ENCODE peak calls at places on chromosomes 4 and X, in eight cellular contexts. One of them, this sample, is unnamed. For H3K4me1, the result is how much of the 10 kb centered on the place peaks cover.

GRCh38 chr4:125011646-125012045 is 299.1 kb upstream of the ANKRD50 start:
- DNase-seq in PC-3: no peak
- DNase-seq in endodermal cell: no peak
- DNase-seq in CD4-positive, CD25-positive, alpha-beta regulatory T cell: no peak
- DNase-seq in right lobe of liver: no peak
- DNase-seq in IMR-90: peak
- DNase-seq in right cardiac atrium: no peak
- DNase-seq in suprapubic skin: no peak
- DNase-seq in this sample: no peak

GRCh38 chr4:149176019-149176418 is 639.6 kb downstream of the IQCM start:
- DNase-seq in IMR-90: no peak
- DNase-seq in right lobe of liver: no peak
- DNase-seq in endodermal cell: peak
- DNase-seq in CD4-positive, CD25-positive, alpha-beta regulatory T cell: peak
- DNase-seq in right cardiac atrium: no peak
- DNase-seq in PC-3: peak
- DNase-seq in suprapubic skin: no peak
- DNase-seq in this sample: no peak

GRCh38 chrX:24718771-24719170 is 25.1 kb downstream of the POLA1 start:
- DNase-seq in suprapubic skin: no peak
- DNase-seq in right cardiac atrium: no peak
- DNase-seq in PC-3: no peak
- DNase-seq in right lobe of liver: no peak
- DNase-seq in endodermal cell: no peak
- DNase-seq in CD4-positive, CD25-positive, alpha-beta regulatory T cell: no peak
- DNase-seq in IMR-90: no peak
- DNase-seq in this sample: no peak

GRCh38 chrX:69065451-69065850 is 99.8 kb downstream of the PJA1 start:
- DNase-seq in right cardiac atrium: no peak
- DNase-seq in right lobe of liver: no peak
- DNase-seq in CD4-positive, CD25-positive, alpha-beta regulatory T cell: no peak
- DNase-seq in endodermal cell: peak
- DNase-seq in PC-3: peak
- DNase-seq in IMR-90: peak
- DNase-seq in suprapubic skin: peak
- DNase-seq in this sample: no peak

GRCh38 chr4:150363721-150364688 is 217.9 kb upstream of the MAB21L2 start:
- DNase-seq in right cardiac atrium: no peak
- DNase-seq in PC-3: no peak
- DNase-seq in right lobe of liver: no peak
- DNase-seq in CD4-positive, CD25-positive, alpha-beta regulatory T cell: peak
- DNase-seq in IMR-90: no peak
- DNase-seq in endodermal cell: no peak
- DNase-seq in suprapubic skin: no peak
- DNase-seq in this sample: no peak

GRCh38 chr4:146488495-146489174 is 33.1 kb downstream of the SLC10A7 start:
- DNase-seq in endodermal cell: no peak
- DNase-seq in suprapubic skin: no peak
- DNase-seq in IMR-90: peak
- DNase-seq in right lobe of liver: no peak
- DNase-seq in PC-3: no peak
- DNase-seq in right cardiac atrium: no peak
- DNase-seq in CD4-positive, CD25-positive, alpha-beta regulatory T cell: no peak
- DNase-seq in this sample: no peak

GRCh38 chr4:48184891-48185290 is 50.8 kb upstream of the TXK start:
- DNase-seq in IMR-90: peak
- DNase-seq in endodermal cell: no peak
- DNase-seq in CD4-positive, CD25-positive, alpha-beta regulatory T cell: no peak
- DNase-seq in right cardiac atrium: no peak
- DNase-seq in suprapubic skin: no peak
- DNase-seq in PC-3: no peak
- DNase-seq in right lobe of liver: no peak
- DNase-seq in this sample: no peak

GRCh38 chr4:153110739-153111138 is 93.5 kb upstream of the TRIM2 start:
- DNase-seq in CD4-positive, CD25-positive, alpha-beta regulatory T cell: no peak
- DNase-seq in PC-3: no peak
- DNase-seq in right cardiac atrium: no peak
- DNase-seq in suprapubic skin: no peak
- DNase-seq in right lobe of liver: no peak
- DNase-seq in IMR-90: no peak
- DNase-seq in endodermal cell: no peak
- DNase-seq in this sample: no peak

GRCh38 chrX:12974797-12975669 is at the start of gene TMSB4X:
- DNase-seq in PC-3: peak
- DNase-seq in right cardiac atrium: peak
- DNase-seq in IMR-90: peak
- DNase-seq in suprapubic skin: peak
- DNase-seq in right lobe of liver: peak
- DNase-seq in endodermal cell: peak
- DNase-seq in CD4-positive, CD25-positive, alpha-beta regulatory T cell: peak
- DNase-seq in this sample: peak

GRCh38 chrX:12973561-12974216 is 1.2 kb upstream of the TMSB4X start:
- DNase-seq in suprapubic skin: peak
- DNase-seq in right cardiac atrium: no peak
- DNase-seq in IMR-90: no peak
- DNase-seq in endodermal cell: peak
- DNase-seq in PC-3: no peak
- DNase-seq in CD4-positive, CD25-positive, alpha-beta regulatory T cell: peak
- DNase-seq in right lobe of liver: peak
- DNase-seq in this sample: no peak

GRCh38 chrX:12975999-12976558 is 1.2 kb downstream of the TMSB4X start:
- DNase-seq in endodermal cell: peak
- DNase-seq in PC-3: peak
- DNase-seq in CD4-positive, CD25-positive, alpha-beta regulatory T cell: peak
- DNase-seq in suprapubic skin: peak
- DNase-seq in right lobe of liver: peak
- DNase-seq in right cardiac atrium: peak
- DNase-seq in IMR-90: peak
- DNase-seq in this sample: peak

GRCh38 chrX:12974217-12974796 is 603 bp upstream of the TMSB4X start:
- DNase-seq in right lobe of liver: peak
- DNase-seq in IMR-90: peak
- DNase-seq in CD4-positive, CD25-positive, alpha-beta regulatory T cell: no peak
- DNase-seq in suprapubic skin: peak
- DNase-seq in endodermal cell: peak
- DNase-seq in right cardiac atrium: peak
- DNase-seq in PC-3: peak
- DNase-seq in this sample: peak

DNA sequence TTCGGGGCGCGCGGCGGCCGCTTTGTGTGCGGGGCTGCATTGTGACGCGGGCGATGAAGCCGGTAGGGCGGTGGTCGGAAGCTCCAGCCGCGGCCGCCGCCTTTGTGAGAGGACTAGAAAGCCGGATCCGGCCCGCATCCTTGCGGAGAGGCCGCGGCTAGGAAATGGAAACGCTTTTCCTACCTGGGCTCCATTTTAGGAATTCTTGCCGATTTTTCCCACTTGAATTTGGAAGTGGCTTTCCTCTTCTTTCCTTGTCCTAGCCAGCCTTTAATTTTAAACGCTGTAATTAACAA is 708 bp downstream of the TMSB4X start:
- DNase-seq in right cardiac atrium: peak
- DNase-seq in IMR-90: no peak
- DNase-seq in suprapubic skin: no peak
- DNase-seq in endodermal cell: no peak
- DNase-seq in right lobe of liver: no peak
- DNase-seq in PC-3: peak
- DNase-seq in CD4-positive, CD25-positive, alpha-beta regulatory T cell: no peak
- DNase-seq in this sample: no peak
- H3K4me1 ChIP-seq in right cardiac atrium: under half
- H3K4me1 ChIP-seq in IMR-90: under half
- H3K4me1 ChIP-seq in suprapubic skin: under half
- H3K4me1 ChIP-seq in endodermal cell: under half
- H3K4me1 ChIP-seq in right lobe of liver: under half
- H3K4me1 ChIP-seq in PC-3: under half
- H3K4me1 ChIP-seq in CD4-positive, CD25-positive, alpha-beta regulatory T cell: under half
- H3K4me1 ChIP-seq in this sample: under half

GRCh38 chr4:118774321-118774720 is 61.6 kb downstream of the SEC24D start:
- DNase-seq in right lobe of liver: no peak
- DNase-seq in IMR-90: no peak
- DNase-seq in endodermal cell: no peak
- DNase-seq in PC-3: no peak
- DNase-seq in CD4-positive, CD25-positive, alpha-beta regulatory T cell: no peak
- DNase-seq in suprapubic skin: no peak
- DNase-seq in right cardiac atrium: no peak
- DNase-seq in this sample: no peak

GRCh38 chr4:118770741-118771187 is 65.2 kb downstream of the SEC24D start:
- DNase-seq in IMR-90: peak
- DNase-seq in endodermal cell: no peak
- DNase-seq in right cardiac atrium: no peak
- DNase-seq in CD4-positive, CD25-positive, alpha-beta regulatory T cell: no peak
- DNase-seq in right lobe of liver: no peak
- DNase-seq in suprapubic skin: no peak
- DNase-seq in PC-3: no peak
- DNase-seq in this sample: no peak

GRCh38 chr4:118773082-118773792 is 62.7 kb downstream of the SEC24D start:
- DNase-seq in PC-3: no peak
- DNase-seq in IMR-90: no peak
- DNase-seq in right cardiac atrium: no peak
- DNase-seq in suprapubic skin: no peak
- DNase-seq in right lobe of liver: no peak
- DNase-seq in CD4-positive, CD25-positive, alpha-beta regulatory T cell: no peak
- DNase-seq in endodermal cell: no peak
- DNase-seq in this sample: no peak

GRCh38 chr4:118774989-118775388 is 60.9 kb downstream of the SEC24D start:
- DNase-seq in IMR-90: peak
- DNase-seq in suprapubic skin: no peak
- DNase-seq in PC-3: peak
- DNase-seq in right lobe of liver: no peak
- DNase-seq in right cardiac atrium: no peak
- DNase-seq in CD4-positive, CD25-positive, alpha-beta regulatory T cell: no peak
- DNase-seq in endodermal cell: no peak
- DNase-seq in this sample: no peak

GRCh38 chr4:118772149-118773081 is 63.5 kb downstream of the SEC24D start:
- DNase-seq in CD4-positive, CD25-positive, alpha-beta regulatory T cell: peak
- DNase-seq in right lobe of liver: no peak
- DNase-seq in suprapubic skin: no peak
- DNase-seq in IMR-90: peak
- DNase-seq in PC-3: peak
- DNase-seq in right cardiac atrium: no peak
- DNase-seq in endodermal cell: no peak
- DNase-seq in this sample: peak
- H3K4me1 ChIP-seq in CD4-positive, CD25-positive, alpha-beta regulatory T cell: under half
- H3K4me1 ChIP-seq in right lobe of liver: under half
- H3K4me1 ChIP-seq in suprapubic skin: under half
- H3K4me1 ChIP-seq in IMR-90: under half
- H3K4me1 ChIP-seq in PC-3: under half
- H3K4me1 ChIP-seq in right cardiac atrium: under half
- H3K4me1 ChIP-seq in endodermal cell: under half
- H3K4me1 ChIP-seq in this sample: under half

GRCh38 chr4:84916233-84916632 is 50.3 kb downstream of the WDFY3 start:
- DNase-seq in CD4-positive, CD25-positive, alpha-beta regulatory T cell: no peak
- DNase-seq in PC-3: no peak
- DNase-seq in right cardiac atrium: no peak
- DNase-seq in IMR-90: no peak
- DNase-seq in suprapubic skin: no peak
- DNase-seq in endodermal cell: no peak
- DNase-seq in right lobe of liver: no peak
- DNase-seq in this sample: no peak

GRCh38 chr4:84914686-84915395 is 51.6 kb downstream of the WDFY3 start:
- DNase-seq in PC-3: no peak
- DNase-seq in endodermal cell: no peak
- DNase-seq in IMR-90: no peak
- DNase-seq in right lobe of liver: no peak
- DNase-seq in CD4-positive, CD25-positive, alpha-beta regulatory T cell: no peak
- DNase-seq in right cardiac atrium: no peak
- DNase-seq in suprapubic skin: no peak
- DNase-seq in this sample: no peak

GRCh38 chr4:84913176-84913575 is 53.3 kb downstream of the WDFY3 start:
- DNase-seq in IMR-90: no peak
- DNase-seq in suprapubic skin: no peak
- DNase-seq in right lobe of liver: no peak
- DNase-seq in CD4-positive, CD25-positive, alpha-beta regulatory T cell: no peak
- DNase-seq in right cardiac atrium: no peak
- DNase-seq in PC-3: no peak
- DNase-seq in endodermal cell: no peak
- DNase-seq in this sample: no peak

GRCh38 chr4:84917087-84917821 is 49.2 kb downstream of the WDFY3 start:
- DNase-seq in right lobe of liver: no peak
- DNase-seq in right cardiac atrium: peak
- DNase-seq in PC-3: no peak
- DNase-seq in endodermal cell: no peak
- DNase-seq in suprapubic skin: no peak
- DNase-seq in IMR-90: peak
- DNase-seq in CD4-positive, CD25-positive, alpha-beta regulatory T cell: no peak
- DNase-seq in this sample: no peak

DNA sequence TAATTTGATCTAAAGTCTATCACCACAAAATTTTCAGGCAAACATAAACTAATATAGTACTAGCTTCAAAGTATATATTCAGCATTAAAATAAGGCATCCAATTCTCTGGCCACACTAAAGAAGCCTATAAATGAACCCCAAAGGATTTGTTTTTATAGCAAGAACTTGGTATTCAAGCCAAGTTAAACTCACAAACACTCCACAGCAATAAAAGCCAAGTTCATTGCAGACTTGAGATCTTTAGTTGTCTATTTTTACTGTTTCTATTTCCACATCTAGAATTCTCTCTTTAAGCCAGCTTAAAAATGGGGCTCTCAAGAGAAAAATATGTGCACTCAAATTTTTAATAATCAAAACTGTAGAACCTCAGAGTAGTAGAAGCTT is 51.1 kb downstream of the WDFY3 start:
- DNase-seq in PC-3: no peak
- DNase-seq in right lobe of liver: no peak
- DNase-seq in IMR-90: peak
- DNase-seq in endodermal cell: no peak
- DNase-seq in right cardiac atrium: no peak
- DNase-seq in CD4-positive, CD25-positive, alpha-beta regulatory T cell: no peak
- DNase-seq in suprapubic skin: no peak
- DNase-seq in this sample: no peak
- H3K4me1 ChIP-seq in PC-3: under half
- H3K4me1 ChIP-seq in right lobe of liver: under half
- H3K4me1 ChIP-seq in IMR-90: under half
- H3K4me1 ChIP-seq in endodermal cell: under half
- H3K4me1 ChIP-seq in right cardiac atrium: under half
- H3K4me1 ChIP-seq in CD4-positive, CD25-positive, alpha-beta regulatory T cell: under half
- H3K4me1 ChIP-seq in suprapubic skin: under half
- H3K4me1 ChIP-seq in this sample: under half

GRCh38 chr4:139754913-139755312 is 89.3 kb downstream of the MGST2 start:
- DNase-seq in right lobe of liver: no peak
- DNase-seq in PC-3: no peak
- DNase-seq in endodermal cell: peak
- DNase-seq in suprapubic skin: no peak
- DNase-seq in CD4-positive, CD25-positive, alpha-beta regulatory T cell: no peak
- DNase-seq in IMR-90: no peak
- DNase-seq in right cardiac atrium: no peak
- DNase-seq in this sample: no peak

GRCh38 chr4:139749313-139749712 is 83.7 kb downstream of the MGST2 start:
- DNase-seq in endodermal cell: no peak
- DNase-seq in right lobe of liver: no peak
- DNase-seq in right cardiac atrium: no peak
- DNase-seq in suprapubic skin: no peak
- DNase-seq in CD4-positive, CD25-positive, alpha-beta regulatory T cell: no peak
- DNase-seq in IMR-90: no peak
- DNase-seq in PC-3: no peak
- DNase-seq in this sample: no peak

GRCh38 chr4:139746430-139746829 is 80.8 kb downstream of the MGST2 start:
- DNase-seq in suprapubic skin: no peak
- DNase-seq in right cardiac atrium: no peak
- DNase-seq in PC-3: no peak
- DNase-seq in right lobe of liver: no peak
- DNase-seq in endodermal cell: peak
- DNase-seq in IMR-90: no peak
- DNase-seq in CD4-positive, CD25-positive, alpha-beta regulatory T cell: no peak
- DNase-seq in this sample: no peak

GRCh38 chr4:139753686-139754085 is 88.1 kb downstream of the MGST2 start:
- DNase-seq in CD4-positive, CD25-positive, alpha-beta regulatory T cell: no peak
- DNase-seq in endodermal cell: peak
- DNase-seq in right cardiac atrium: no peak
- DNase-seq in PC-3: no peak
- DNase-seq in suprapubic skin: no peak
- DNase-seq in IMR-90: no peak
- DNase-seq in right lobe of liver: no peak
- DNase-seq in this sample: no peak

DNA sequence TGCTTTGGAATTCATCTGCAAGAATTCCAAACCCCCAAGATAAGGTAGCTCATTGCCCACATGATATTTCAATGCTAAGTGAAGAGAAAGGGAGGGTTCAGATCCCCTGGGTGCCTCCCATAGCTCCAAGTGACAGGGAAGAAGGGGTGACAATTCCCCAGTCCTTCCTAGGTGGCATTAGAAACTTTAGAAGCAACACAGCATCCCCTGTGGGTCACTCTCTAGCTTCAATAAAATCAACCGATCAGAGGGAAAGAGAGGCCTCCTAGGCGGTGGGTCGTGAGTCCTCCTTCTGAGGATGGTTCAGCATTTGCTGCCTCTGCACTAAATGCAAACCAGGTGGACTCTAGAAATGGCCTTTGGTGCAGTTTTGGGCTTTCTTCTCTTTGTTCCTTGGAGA is 84.5 kb downstream of the MGST2 start:
- DNase-seq in suprapubic skin: no peak
- DNase-seq in right lobe of liver: no peak
- DNase-seq in IMR-90: no peak
- DNase-seq in PC-3: no peak
- DNase-seq in CD4-positive, CD25-positive, alpha-beta regulatory T cell: no peak
- DNase-seq in endodermal cell: peak
- DNase-seq in right cardiac atrium: no peak
- DNase-seq in this sample: no peak
- H3K4me1 ChIP-seq in suprapubic skin: under half
- H3K4me1 ChIP-seq in right lobe of liver: under half
- H3K4me1 ChIP-seq in IMR-90: under half
- H3K4me1 ChIP-seq in PC-3: under half
- H3K4me1 ChIP-seq in CD4-positive, CD25-positive, alpha-beta regulatory T cell: under half
- H3K4me1 ChIP-seq in endodermal cell: under half
- H3K4me1 ChIP-seq in right cardiac atrium: under half
- H3K4me1 ChIP-seq in this sample: under half

This sample was measured in A549.